ENCODE peak calls at places on chromosomes 13 and 19, in eight cellular contexts. S is osteoblast; X is CD8-positive, alpha-beta T cell; I is uterus; M is fibroblast of lung; T is SK-N-SH; A is spleen; K is adrenal gland. P is an unnamed sample.

GRCh38 chr13:33445476-33445875 is 159.9 kb upstream of the STARD13 start:
- DNase-seq in S (no peak), X (no peak), I (no peak), M (no peak), T (no peak), A (no peak), K (no peak), P (no peak)

GRCh38 chr19:10206226-10206873 is 11.6 kb upstream of the DNMT1 start:
- DNase-seq in S (peak), X (no peak), I (no peak), M (peak), T (no peak), A (no peak), K (peak), P (no peak)

GRCh38 chr13:36674337-36675212 is 755 bp downstream of the SERTM1 start:
- DNase-seq in S (no peak), X (no peak), I (no peak), M (no peak), T (peak), A (no peak), K (no peak), P (no peak)

GRCh38 chr13:99969934-99970760 is 1.4 kb downstream of the ZIC5 start:
- DNase-seq in S (peak), X (peak), I (no peak), M (no peak), T (no peak), A (no peak), K (peak), P (peak)

GRCh38 chr13:52447815-52448552 is 2.5 kb downstream of the VPS36 start:
- DNase-seq in S (peak), X (no peak), I (no peak), M (no peak), T (no peak), A (no peak), K (no peak), P (no peak)

GRCh38 chr19:10966809-10967208 is 6.0 kb downstream of the SMARCA4 start:
- DNase-seq in S (no peak), X (no peak), I (no peak), M (no peak), T (no peak), A (no peak), K (no peak), P (no peak)

GRCh38 chr13:43284162-43284561 is 260.8 kb downstream of the DNAJC15 start:
- DNase-seq in S (no peak), X (no peak), I (no peak), M (peak), T (no peak), A (no peak), K (no peak), P (no peak)

GRCh38 chr19:41796362-41796761 is at the start of gene CEACAM3:
- DNase-seq in S (no peak), X (no peak), I (no peak), M (no peak), T (no peak), A (no peak), K (no peak), P (no peak)

GRCh38 chr13:97559030-97559429 is 125.1 kb downstream of the RAP2A start:
- DNase-seq in S (no peak), X (no peak), I (no peak), M (no peak), T (no peak), A (no peak), K (no peak), P (no peak)

GRCh38 chr13:26011208-26011573 is 40.6 kb downstream of the SHISA2 start:
- DNase-seq in S (no peak), X (no peak), I (no peak), M (no peak), T (no peak), A (no peak), K (no peak), P (no peak)

GRCh38 chr13:69458013-69458412 is 649.6 kb upstream of the ATXN8OS start:
- DNase-seq in S (no peak), X (no peak), I (no peak), M (no peak), T (peak), A (no peak), K (no peak), P (no peak)

GRCh38 chr13:29817604-29818378 is 32.6 kb downstream of the UBL3 start:
- DNase-seq in S (peak), X (no peak), I (no peak), M (no peak), T (peak), A (no peak), K (no peak), P (no peak)

GRCh38 chr13:57673197-57673596 is 41.7 kb downstream of the PCDH17 start:
- DNase-seq in S (no peak), X (no peak), I (no peak), M (no peak), T (no peak), A (no peak), K (no peak), P (no peak)

GRCh38 chr19:43574424-43575155 is 737 bp downstream of the XRCC1 start:
- DNase-seq in S (peak), X (no peak), I (no peak), M (peak), T (no peak), A (no peak), K (no peak), P (no peak)

GRCh38 chr19:10817291-10818038 is 18.5 kb downstream of the TMED1 start:
- DNase-seq in S (peak), X (no peak), I (peak), M (peak), T (peak), A (no peak), K (peak), P (peak)

GRCh38 chr13:26991508-26992181 is 180.0 kb downstream of the USP12 start:
- DNase-seq in S (no peak), X (no peak), I (no peak), M (peak), T (no peak), A (no peak), K (peak), P (no peak)

GRCh38 chr13:44311011-44311481 is 62.6 kb upstream of the SERP2 start:
- DNase-seq in S (peak), X (no peak), I (no peak), M (peak), T (no peak), A (no peak), K (no peak), P (no peak)

GRCh38 chr19:16888629-16889371 is at the start of gene F2RL3:
- DNase-seq in S (no peak), X (no peak), I (peak), M (peak), T (peak), A (peak), K (peak), P (peak)

GRCh38 chr13:26051231-26052135 is at the start of gene SHISA2:
- DNase-seq in S (peak), X (peak), I (no peak), M (peak), T (peak), A (no peak), K (peak), P (peak)

GRCh38 chr19:34489175-34489574 is 7.6 kb downstream of the WTIP start:
- DNase-seq in S (peak), X (no peak), I (no peak), M (no peak), T (no peak), A (no peak), K (no peak), P (peak)

GRCh38 chr13:98171806-98172569 is 5.1 kb downstream of the RNF113B start:
- DNase-seq in S (peak), X (no peak), I (peak), M (peak), T (peak), A (no peak), K (peak), P (peak)

GRCh38 chr13:73039201-73040108 is 19.4 kb upstream of the KLF5 start:
- DNase-seq in S (no peak), X (no peak), I (no peak), M (no peak), T (no peak), A (no peak), K (no peak), P (no peak)

GRCh38 chr19:47719047-47719885 is 6.0 kb downstream of the EHD2 start:
- DNase-seq in S (peak), X (no peak), I (peak), M (peak), T (peak), A (peak), K (peak), P (peak)

GRCh38 chr19:16330368-16330801 is 5.8 kb downstream of the KLF2 start:
- DNase-seq in S (peak), X (peak), I (peak), M (peak), T (no peak), A (peak), K (peak), P (peak)

GRCh38 chr19:18469245-18470107 is 31.5 kb upstream of the ISYNA1 start:
- DNase-seq in S (peak), X (peak), I (peak), M (peak), T (peak), A (peak), K (peak), P (peak)

GRCh38 chr13:46202188-46202795 is 9.4 kb upstream of the LRRC63 start:
- DNase-seq in S (no peak), X (no peak), I (no peak), M (no peak), T (no peak), A (no peak), K (no peak), P (no peak)

GRCh38 chr19:41939861-41940442 is 11.7 kb upstream of the ERFL start:
- DNase-seq in S (peak), X (no peak), I (no peak), M (no peak), T (peak), A (peak), K (no peak), P (peak)

GRCh38 chr13:103354189-103354588 is 288.0 kb upstream of the SLC10A2 start:
- DNase-seq in S (no peak), X (no peak), I (no peak), M (peak), T (peak), A (no peak), K (no peak), P (no peak)

GRCh38 chr19:31568724-31569123 is 219.5 kb upstream of the TSHZ3 start:
- DNase-seq in S (no peak), X (no peak), I (no peak), M (no peak), T (peak), A (no peak), K (no peak), P (no peak)

GRCh38 chr19:57111329-57111644 is 8.5 kb upstream of the USP29 start:
- DNase-seq in S (no peak), X (no peak), I (no peak), M (no peak), T (no peak), A (no peak), K (no peak), P (no peak)

GRCh38 chr19:46861691-46862503 is 1.1 kb downstream of the ARHGAP35 start:
- DNase-seq in S (peak), X (no peak), I (no peak), M (no peak), T (no peak), A (no peak), K (no peak), P (peak)

GRCh38 chr13:79901336-79901735 is 420.4 kb downstream of the NDFIP2 start:
- DNase-seq in S (no peak), X (no peak), I (no peak), M (peak), T (no peak), A (no peak), K (no peak), P (no peak)

GRCh38 chr19:19420570-19421301 is 15.3 kb downstream of the GATAD2A start:
- DNase-seq in S (no peak), X (peak), I (no peak), M (no peak), T (no peak), A (no peak), K (no peak), P (peak)

DNA sequence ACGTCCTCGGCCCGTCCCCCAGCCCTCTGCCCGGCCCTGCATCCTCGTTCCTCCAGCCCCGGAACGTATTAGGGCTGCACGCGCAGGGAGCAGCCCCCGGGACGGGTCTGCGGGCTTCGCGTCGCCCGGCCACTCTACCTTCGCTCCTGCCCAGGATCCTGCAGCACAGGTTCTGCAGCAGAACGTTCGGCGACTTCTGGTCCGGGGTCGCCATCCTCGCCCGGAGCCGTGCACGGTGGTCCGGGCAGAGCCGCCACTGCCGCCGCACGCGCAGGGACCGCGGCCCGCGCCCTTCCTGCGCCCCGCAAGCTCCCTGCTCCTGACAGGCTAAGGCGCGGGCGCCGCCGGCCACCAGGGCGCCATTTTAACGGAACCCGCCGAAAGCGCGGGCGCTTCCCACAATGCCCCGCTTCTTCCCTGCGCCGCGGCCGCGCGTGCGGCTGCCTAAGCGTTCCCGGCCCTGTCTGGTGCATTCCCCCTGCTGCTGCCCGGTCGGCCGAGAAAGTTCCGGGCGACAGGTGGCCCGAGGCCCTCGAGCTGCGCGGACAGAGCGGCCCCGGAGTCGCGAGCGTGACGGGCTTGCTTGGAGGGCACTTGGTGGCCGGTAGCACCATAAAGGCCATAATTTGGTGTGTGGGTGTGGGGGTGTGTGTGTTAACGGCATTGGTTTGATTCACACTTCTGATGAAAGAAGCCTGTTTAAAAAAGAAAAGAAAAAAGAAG is at the start of gene TUBGCP3:
- DNase-seq in S (peak), X (peak), I (peak), M (peak), T (peak), A (peak), K (peak), P (peak)
- TF ChIP-seq CTCF in S (no peak), X (no peak), I (peak), M (no peak), T (no peak), A (peak), K (no peak), P (no peak)

DNA sequence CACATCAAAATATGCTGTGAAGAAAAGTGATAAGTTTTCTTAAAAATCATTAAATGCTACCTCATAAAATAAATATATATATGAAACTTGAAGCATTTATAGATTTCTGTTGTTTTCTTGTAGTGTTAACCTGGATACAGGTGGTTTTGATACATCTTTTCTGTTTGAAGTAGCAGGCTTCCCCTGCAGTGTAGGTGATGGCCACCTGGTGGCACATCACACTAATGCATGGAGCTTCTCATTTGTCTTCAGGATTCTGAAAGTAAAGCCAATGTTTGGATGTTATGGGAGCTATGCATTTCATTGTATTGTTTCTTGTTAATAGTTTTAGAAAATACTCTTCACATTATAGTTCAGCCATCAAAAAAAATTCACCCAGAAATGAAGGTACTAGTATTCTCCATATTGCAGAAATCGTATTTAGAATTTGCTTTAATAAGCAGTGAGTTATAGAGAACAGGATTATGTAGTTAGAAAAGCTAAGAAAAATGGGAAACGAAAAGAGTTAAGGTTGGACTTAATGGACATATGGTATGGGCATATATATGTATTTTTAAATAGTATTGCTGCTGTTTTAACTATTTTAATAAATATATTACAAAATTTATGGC is 18.7 kb downstream of the GPR180 start:
- DNase-seq in S (no peak), X (no peak), I (no peak), M (peak), T (peak), A (no peak), K (peak), P (no peak)
- H3K27ac ChIP-seq in S (no peak), X (no peak), I (no peak), M (no peak), T (no peak), A (no peak), K (no peak), P (no peak)

GRCh38 chr19:32779082-32779481 is 59.5 kb downstream of the TDRD12 start:
- DNase-seq in S (no peak), X (no peak), I (no peak), M (no peak), T (no peak), A (no peak), K (no peak), P (no peak)

DNA sequence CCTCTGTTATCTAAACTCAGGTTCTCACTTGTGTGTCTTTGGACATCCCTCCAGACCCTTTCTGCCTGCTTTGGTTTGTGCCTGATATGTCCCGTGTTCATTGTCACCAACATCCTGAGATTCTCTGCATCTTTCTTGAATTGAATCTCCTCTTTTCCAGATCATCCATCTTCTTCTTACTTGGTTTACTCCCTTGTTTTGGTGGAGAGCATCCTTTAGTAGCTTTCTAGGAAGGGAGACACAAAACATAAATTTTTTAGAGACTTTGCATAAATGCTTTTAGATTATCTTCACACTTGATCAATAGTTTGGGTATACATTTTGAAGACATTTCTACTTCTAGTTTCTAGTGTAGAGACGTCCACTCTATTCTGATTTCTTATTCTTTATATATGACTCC is 61.7 kb downstream of the TDRD12 start:
- DNase-seq in S (no peak), X (no peak), I (no peak), M (no peak), T (no peak), A (no peak), K (no peak), P (no peak)
- TF ChIP-seq CTCF in S (no peak), X (no peak), I (no peak), M (no peak), T (no peak), A (no peak), K (no peak), P (no peak)

GRCh38 chr19:54160948-54161347 is 1.4 kb upstream of the LENG1 start:
- DNase-seq in S (no peak), X (no peak), I (no peak), M (no peak), T (no peak), A (no peak), K (no peak), P (peak)
- H3K27ac ChIP-seq in S (peak), X (no peak), I (peak), M (peak), T (peak), A (peak), K (peak), P (no peak)

GRCh38 chr13:111458739-111459138 is 138.3 kb downstream of the TEX29 start:
- DNase-seq in S (no peak), X (peak), I (no peak), M (no peak), T (no peak), A (no peak), K (no peak), P (no peak)

GRCh38 chr13:111459803-111460547 is 139.5 kb downstream of the TEX29 start:
- DNase-seq in S (no peak), X (no peak), I (no peak), M (no peak), T (no peak), A (no peak), K (no peak), P (no peak)

GRCh38 chr13:111461445-111462149 is 141.2 kb downstream of the TEX29 start:
- DNase-seq in S (no peak), X (peak), I (no peak), M (no peak), T (no peak), A (no peak), K (no peak), P (no peak)

GRCh38 chr13:111462221-111462764 is 141.9 kb downstream of the TEX29 start:
- DNase-seq in S (peak), X (peak), I (no peak), M (no peak), T (no peak), A (no peak), K (no peak), P (no peak)

DNA sequence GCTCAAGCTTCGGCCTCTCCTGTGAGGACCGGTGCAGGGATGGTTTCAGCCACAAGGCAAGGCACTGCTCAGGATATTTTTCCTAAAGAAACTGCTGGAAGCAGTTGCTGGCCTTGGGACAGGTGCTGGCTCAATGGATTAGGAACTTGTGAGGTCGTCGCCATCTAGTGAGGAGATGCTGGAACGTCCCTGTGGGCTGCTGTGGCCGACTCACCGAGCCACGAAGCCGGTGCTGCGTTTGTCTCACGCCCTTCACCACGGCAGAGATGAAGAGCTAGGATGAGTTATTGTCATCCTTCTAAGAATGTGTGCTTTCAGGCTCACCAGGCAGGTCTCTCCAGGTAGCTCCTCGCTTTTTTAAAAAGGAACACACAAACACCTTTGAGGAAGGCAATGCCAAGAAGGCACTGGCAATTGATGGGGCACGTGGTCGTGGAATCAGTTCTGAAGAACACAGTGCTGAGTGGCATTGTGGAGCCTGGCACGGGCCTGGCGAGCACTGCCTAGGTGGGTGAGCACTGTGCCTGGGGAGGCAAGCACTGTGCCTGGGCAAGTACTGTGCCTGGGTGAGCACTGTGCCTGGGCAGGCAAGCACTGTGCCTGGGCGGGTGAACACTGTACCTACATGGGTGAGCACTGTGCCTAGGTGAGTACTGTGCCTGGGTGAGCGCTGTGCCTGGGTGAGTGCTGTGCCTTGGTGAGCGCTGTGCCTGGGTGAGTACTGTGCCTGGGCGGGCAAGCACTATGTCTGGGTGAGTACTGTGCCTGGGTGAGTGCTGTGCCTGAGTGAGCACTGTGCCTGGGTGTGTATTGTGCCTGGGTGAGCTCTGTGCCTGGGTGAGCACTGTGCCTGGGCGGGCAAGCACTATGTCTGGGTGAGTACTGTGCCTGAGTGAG is 140.4 kb downstream of the TEX29 start:
- DNase-seq in S (no peak), X (peak), I (peak), M (peak), T (peak), A (no peak), K (peak), P (no peak)
- TF ChIP-seq CTCF in S (peak), X (no peak), I (peak), M (peak), T (peak), A (no peak), K (no peak), P (peak)

GRCh38 chr19:45613926-45614725 is 12.1 kb upstream of the GPR4 start:
- DNase-seq in S (peak), X (no peak), I (no peak), M (peak), T (no peak), A (no peak), K (peak), P (no peak)
- H3K27ac ChIP-seq in S (peak), X (no peak), I (peak), M (peak), T (peak), A (peak), K (peak), P (no peak)